ENCODE peak calls at places on chromosomes 4 and X, in seven cellular contexts. C, J, X, I, U, D and L are unnamed samples.

GRCh38 chr4:63578383-63578782 is 830.9 kb downstream of the TECRL start:
- DNase-seq in I (no peak), U (no peak), X (no peak), D (no peak), J (no peak), C (no peak), L (no peak)

GRCh38 chrX:122135070-122135469 is 1049.0 kb upstream of the GRIA3 start:
- DNase-seq in D (no peak), X (no peak), U (no peak), C (no peak), I (no peak), J (no peak), L (no peak)

GRCh38 chr4:109298279-109299010 is 4.0 kb downstream of the COL25A1 start:
- DNase-seq in D (no peak), C (no peak), J (peak), I (no peak), U (no peak), X (no peak), L (no peak)

GRCh38 chr4:111630705-111631104 is 514.5 kb upstream of the FAM241A start:
- DNase-seq in J (peak), D (no peak), X (no peak), U (no peak), I (peak), C (no peak), L (peak)

GRCh38 chr4:82733636-82734035 is 65.0 kb downstream of the SCD5 start:
- DNase-seq in I (peak), U (no peak), D (no peak), X (no peak), J (peak), C (no peak), L (no peak)

GRCh38 chr4:13322681-13323101 is 161.4 kb downstream of the RAB28 start:
- DNase-seq in D (no peak), C (peak), X (peak), U (no peak), I (peak), J (peak), L (peak)

GRCh38 chrX:154592505-154592904 is 7.6 kb downstream of the CTAG1A start:
- DNase-seq in U (no peak), X (no peak), J (no peak), D (no peak), C (no peak), I (no peak), L (no peak)

GRCh38 chrX:77603635-77604336 is 156.6 kb downstream of the FGF16 start:
- DNase-seq in J (no peak), D (no peak), U (no peak), X (no peak), C (no peak), I (no peak), L (no peak)

GRCh38 chrX:102837843-102838242 is 99.2 kb upstream of the RAB40AL start:
- DNase-seq in J (no peak), I (peak), U (no peak), D (no peak), C (no peak), X (no peak), L (peak)

GRCh38 chr4:10893417-10893816 is 208.8 kb upstream of the CLNK start:
- DNase-seq in J (no peak), I (no peak), C (no peak), X (no peak), U (peak), D (no peak), L (no peak)

GRCh38 chr4:137530176-137530575 is 2.1 kb downstream of the PCDH18 start:
- DNase-seq in U (no peak), C (no peak), I (peak), X (no peak), D (no peak), J (peak), L (peak)

GRCh38 chr4:78242071-78242470 is 184.9 kb downstream of the FRAS1 start:
- DNase-seq in C (peak), X (peak), D (no peak), I (peak), J (peak), U (no peak), L (peak)

GRCh38 chr4:124631760-124632159 is 80.8 kb downstream of the ANKRD50 start:
- DNase-seq in D (peak), I (peak), X (peak), J (peak), C (peak), U (peak), L (peak)

GRCh38 chr4:121726642-121727268 is 30.0 kb upstream of the ANXA5 start:
- DNase-seq in X (peak), D (no peak), C (no peak), U (no peak), I (peak), J (peak), L (peak)

GRCh38 chrX:39242187-39242586 is 440.9 kb downstream of the MID1IP1 start:
- DNase-seq in C (no peak), D (no peak), U (peak), X (no peak), J (no peak), I (peak), L (no peak)

GRCh38 chr4:94232519-94232918 is 24.9 kb downstream of the SMARCAD1 start:
- DNase-seq in U (no peak), J (no peak), X (no peak), I (no peak), C (no peak), D (no peak), L (no peak)

GRCh38 chr4:26141916-26142638 is 178.7 kb upstream of the RBPJ start:
- DNase-seq in D (peak), C (no peak), X (no peak), J (peak), I (peak), U (peak), L (peak)

GRCh38 chr4:2931765-2932560 is 31.2 kb downstream of the NOP14 start:
- DNase-seq in I (no peak), D (no peak), U (no peak), J (no peak), X (no peak), C (no peak), L (no peak)
- TF ChIP-seq CTCF in I (no peak), D (no peak), U (no peak), J (no peak), X (no peak), C (no peak), L (no peak)

DNA sequence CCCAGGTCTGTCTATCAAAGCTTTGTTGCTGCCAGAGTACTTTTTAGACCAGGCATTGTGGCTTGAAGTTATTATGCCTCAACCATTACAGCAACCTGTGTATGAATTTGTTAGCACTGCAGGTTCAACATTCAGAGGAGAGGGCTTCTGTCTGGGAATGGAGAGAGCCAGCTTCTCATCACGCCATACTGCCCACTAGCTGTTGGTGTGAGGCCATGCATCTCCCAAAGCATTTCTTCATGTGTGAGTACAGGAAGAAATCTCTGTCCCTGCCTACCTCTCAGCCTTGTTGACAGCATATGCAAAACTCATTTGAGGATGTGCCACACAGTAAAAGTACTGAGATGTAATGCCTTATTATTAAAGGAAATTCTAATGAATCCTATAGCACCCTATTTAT is 76.9 kb upstream of the PPARGC1A start:
- DNase-seq in X (no peak), J (no peak), D (no peak), C (no peak), U (peak), I (no peak), L (no peak)
- TF ChIP-seq CTCF in X (peak), J (peak), D (peak), C (peak), U (peak), I (peak), L (no peak)

DNA sequence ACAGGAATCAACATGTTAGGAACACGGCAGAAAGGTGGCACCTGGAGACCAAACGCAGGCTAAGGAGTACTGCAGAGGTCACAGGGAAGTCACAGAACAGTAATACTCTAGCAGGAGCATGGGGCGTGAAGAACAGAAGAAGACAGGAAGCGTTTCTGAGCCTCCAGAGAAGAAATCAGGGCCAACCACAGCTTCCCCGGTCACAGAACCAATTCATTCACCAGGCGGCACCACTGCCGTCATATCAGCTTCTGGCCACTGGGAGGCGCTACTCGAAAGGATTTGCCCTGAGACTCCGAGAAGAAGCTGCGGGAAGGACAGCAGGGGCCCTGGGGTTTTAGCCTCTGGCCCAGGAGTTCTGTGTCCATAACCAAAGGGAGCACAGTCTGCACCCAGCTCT is 78.0 kb upstream of the DRD5 start:
- DNase-seq in X (no peak), J (no peak), C (no peak), U (peak), D (peak), I (no peak), L (no peak)
- TF ChIP-seq CTCF in X (peak), J (peak), C (peak), U (peak), D (no peak), I (peak), L (peak)

GRCh38 chr4:107991945-107992625 is 2.4 kb downstream of the HADH start:
- DNase-seq in D (no peak), C (no peak), J (no peak), X (no peak), I (peak), U (no peak), L (no peak)

GRCh38 chr4:107993969-107994368 is 4.3 kb downstream of the HADH start:
- DNase-seq in U (no peak), I (no peak), D (no peak), X (no peak), C (no peak), J (no peak), L (no peak)

GRCh38 chr4:107997001-107997788 is 7.5 kb downstream of the HADH start:
- DNase-seq in X (peak), D (no peak), U (peak), I (peak), J (peak), C (peak), L (peak)

GRCh38 chr4:107997794-107998193 is 8.1 kb downstream of the HADH start:
- DNase-seq in C (no peak), X (no peak), D (no peak), U (no peak), J (no peak), I (no peak), L (no peak)

GRCh38 chr4:107994894-107995293 is 5.2 kb downstream of the HADH start:
- DNase-seq in I (no peak), X (no peak), C (no peak), J (no peak), D (no peak), U (no peak), L (no peak)
- TF ChIP-seq CTCF in I (no peak), X (no peak), C (no peak), J (no peak), D (no peak), U (no peak), L (no peak)

GRCh38 chrX:72573158-72573511 is 492 bp upstream of the HDAC8 start:
- DNase-seq in C (no peak), D (no peak), X (no peak), J (no peak), I (no peak), U (no peak), L (no peak)
- TF ChIP-seq CTCF in C (no peak), D (no peak), X (no peak), J (no peak), I (no peak), U (no peak), L (peak)

DNA sequence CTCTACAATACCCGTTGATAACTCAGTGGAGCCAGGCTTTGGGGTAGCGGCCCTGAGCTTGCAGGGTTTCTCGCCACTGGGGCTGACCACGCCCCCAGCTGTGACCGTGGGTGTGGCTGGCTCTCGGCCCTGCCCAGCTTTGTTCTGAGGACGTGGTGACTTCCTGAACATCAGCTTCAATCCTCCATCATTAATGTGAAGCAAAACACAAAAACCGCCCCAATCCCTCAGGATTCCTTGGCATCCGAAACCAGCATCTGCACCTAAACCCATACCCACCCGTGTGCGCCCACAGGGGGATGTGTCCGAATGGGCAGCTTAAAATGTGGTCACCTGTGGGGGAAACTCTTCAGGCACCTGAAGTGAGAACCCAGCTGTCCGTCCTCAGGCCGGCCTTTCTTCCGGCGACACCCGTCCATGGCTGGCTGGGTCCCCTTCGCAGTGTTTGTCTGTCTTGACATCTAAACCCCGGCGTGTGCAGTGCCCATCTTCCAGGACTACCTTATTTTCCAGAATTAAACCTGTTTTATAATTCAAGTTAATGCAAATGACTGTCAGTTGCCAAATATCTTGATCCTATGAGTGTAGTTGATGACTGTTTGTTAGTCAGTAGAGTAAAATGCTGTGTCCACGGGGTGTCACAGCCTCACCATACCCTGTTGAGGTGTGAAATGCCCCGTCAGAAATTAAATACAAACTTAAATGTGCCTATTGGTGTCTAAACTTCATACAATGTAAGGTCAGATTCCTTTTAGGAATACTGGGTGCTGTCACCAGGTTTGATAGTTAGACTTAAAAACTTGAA is 27.3 kb downstream of the NELFA start:
- DNase-seq in I (no peak), C (no peak), J (peak), X (no peak), U (no peak), D (no peak), L (no peak)
- TF ChIP-seq CTCF in I (no peak), C (no peak), J (no peak), X (no peak), U (no peak), D (no peak), L (no peak)

DNA sequence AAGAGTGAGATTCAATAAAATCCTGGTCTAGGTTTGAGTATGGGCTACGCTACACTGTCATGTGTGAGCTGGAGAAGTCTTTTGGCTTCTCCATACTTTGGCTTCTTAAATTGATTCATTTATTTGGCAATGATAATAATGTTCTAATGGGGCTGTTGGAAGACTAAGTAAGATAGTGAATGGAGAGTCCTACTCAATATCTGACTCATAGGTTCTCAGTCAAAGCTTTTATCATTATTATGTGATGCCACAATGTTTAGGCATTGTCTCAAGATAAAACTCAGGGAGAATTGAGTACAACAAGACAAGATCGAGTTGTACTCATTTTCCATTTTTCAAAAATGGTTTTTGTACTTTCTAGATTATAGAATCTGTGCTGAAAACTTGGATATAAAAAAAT is 92.5 kb upstream of the VEGFC start:
- DNase-seq in C (no peak), I (peak), D (no peak), J (no peak), X (no peak), U (no peak), L (peak)
- TF ChIP-seq CTCF in C (no peak), I (no peak), D (no peak), J (no peak), X (no peak), U (no peak), L (no peak)

GRCh38 chr4:4761128-4761991 is 98.1 kb upstream of the MSX1 start:
- DNase-seq in I (no peak), C (no peak), D (no peak), X (no peak), J (no peak), U (no peak), L (no peak)
- TF ChIP-seq CTCF in I (peak), C (peak), D (no peak), X (peak), J (peak), U (no peak), L (peak)

DNA sequence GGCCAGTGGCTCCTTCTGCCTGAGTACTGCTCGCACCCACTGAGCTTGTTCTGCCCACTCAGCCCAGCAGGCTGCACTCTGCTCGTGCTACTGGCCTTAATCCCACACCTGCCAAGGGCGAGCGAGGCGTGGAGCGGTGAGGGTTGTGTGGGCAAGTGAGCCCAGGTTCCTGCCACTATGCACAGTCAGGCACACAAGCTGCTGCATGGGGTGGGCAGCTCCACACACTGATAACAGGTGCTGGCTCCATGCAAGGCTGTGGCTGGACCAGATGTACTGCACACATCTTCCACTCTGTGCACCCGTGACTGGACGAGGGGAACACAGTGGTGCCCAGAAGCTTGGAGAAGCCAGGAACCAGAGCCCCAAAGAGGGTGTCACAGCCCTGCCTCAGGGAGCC is 184.3 kb upstream of the NUDT6 start:
- DNase-seq in D (no peak), I (no peak), C (no peak), J (no peak), U (no peak), X (no peak), L (no peak)
- TF ChIP-seq CTCF in D (no peak), I (no peak), C (no peak), J (no peak), U (no peak), X (no peak), L (no peak)

DNA sequence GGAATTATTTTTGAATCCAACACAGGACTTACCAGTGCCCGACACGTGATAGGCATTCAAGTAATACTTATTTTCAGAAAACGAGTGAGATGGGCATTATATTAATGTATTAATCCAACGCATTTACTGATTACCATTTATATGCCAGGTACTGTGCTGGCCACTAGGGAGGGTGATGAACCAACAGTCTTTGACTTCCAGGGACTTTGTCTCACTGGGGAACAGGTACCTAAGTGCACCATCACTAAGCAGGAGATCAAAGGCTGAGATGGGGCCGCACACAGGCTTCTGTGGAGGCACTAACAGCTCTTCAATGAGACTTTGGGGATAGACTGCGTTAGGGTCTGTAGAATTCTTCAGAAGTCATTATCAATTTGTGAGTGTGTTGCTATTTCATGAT is 5.7 kb upstream of the TADA2B start:
- DNase-seq in I (no peak), J (no peak), D (no peak), U (no peak), C (no peak), X (no peak), L (no peak)
- TF ChIP-seq CTCF in I (no peak), J (no peak), D (no peak), U (no peak), C (no peak), X (no peak), L (peak)